ENCODE peak calls at places on chromosomes 2 and 18, in five cellular contexts. T is D341Med; F is tibial nerve; Q is CD8-positive, alpha-beta memory T cell; M is amniotic stem cell. L is an unnamed sample.
A peak's percentile ranks its signal among the peaks of the same experiment; 100 is the strongest.

GRCh38 chr2:121450301-121450700 is 80.4 kb upstream of the RNU4ATAC start:
- DNase-seq in T (no peak), F (no peak), Q (no peak), M (no peak), L (no peak)

GRCh38 chr2:190855245-190855644 is 25.4 kb upstream of the GLS start:
- DNase-seq in T (no peak), F (no peak), Q (no peak), M (no peak), L (no peak)

GRCh38 chr2:70684846-70685622 is 83.0 kb downstream of the ADD2 start:
- DNase-seq in T (no peak), F (no peak), Q (no peak), M (no peak), L (no peak)

GRCh38 chr2:47595690-47596089 is 187.3 kb upstream of the MSH6 start:
- DNase-seq in T (no peak), F (no peak), Q (no peak), M (no peak), L (no peak)

GRCh38 chr18:8097942-8098341 is 511.3 kb upstream of the RAB12 start:
- DNase-seq in T (no peak), F (no peak), Q (no peak), M (no peak), L (no peak)

GRCh38 chr2:234372506-234372905 is 124.4 kb downstream of the ARL4C start:
- DNase-seq in T (no peak), F (no peak), Q (no peak), M (no peak), L (no peak)

GRCh38 chr2:173898996-173899395 is 66.2 kb downstream of the SP3 start:
- DNase-seq in T (no peak), F (no peak), Q (peak; percentile 1), M (no peak), L (no peak)

GRCh38 chr2:203718087-203718486 is 11.6 kb downstream of the CD28 start:
- DNase-seq in T (no peak), F (no peak), Q (peak; percentile 69), M (no peak), L (no peak)

GRCh38 chr2:203209538-203209937 is 29.3 kb upstream of the CYP20A1 start:
- DNase-seq in T (no peak), F (no peak), Q (no peak), M (no peak), L (peak; percentile 18)

GRCh38 chr2:230734247-230735175 is 21.9 kb downstream of the CAB39 start:
- DNase-seq in T (no peak), F (no peak), Q (no peak), M (no peak), L (no peak)

GRCh38 chr2:84908948-84909713 is 3.7 kb downstream of the TMSB10 start:
- DNase-seq in T (no peak), F (no peak), Q (peak; percentile 78), M (no peak), L (no peak)

GRCh38 chr2:68236080-68236734 is 16.1 kb downstream of the PPP3R1 start:
- DNase-seq in T (no peak), F (no peak), Q (no peak), M (no peak), L (no peak)

GRCh38 chr2:197167608-197168287 is 142.8 kb downstream of the ANKRD44 start:
- DNase-seq in T (no peak), F (no peak), Q (no peak), M (no peak), L (no peak)